ENCODE peak calls at places on chromosomes 13 and 19, in eight cellular contexts. One of them, this sample, is unnamed.

GRCh38 chr19:18478545-18479311 is 40.8 kb upstream of the ISYNA1 start:
- DNase-seq in cardiac muscle cell: no peak
- DNase-seq in OCI-LY7: peak
- DNase-seq in ovary: peak
- DNase-seq in astrocyte of the spinal cord: peak
- DNase-seq in HFFc6: peak
- DNase-seq in endothelial cell: peak
- DNase-seq in heart left ventricle: peak
- DNase-seq in this sample: no peak

GRCh38 chr13:27634231-27634630 is 12.5 kb downstream of the POLR1D start:
- DNase-seq in cardiac muscle cell: no peak
- DNase-seq in OCI-LY7: no peak
- DNase-seq in ovary: no peak
- DNase-seq in astrocyte of the spinal cord: no peak
- DNase-seq in HFFc6: no peak
- DNase-seq in endothelial cell: no peak
- DNase-seq in heart left ventricle: no peak
- DNase-seq in this sample: no peak

GRCh38 chr13:27926644-27927434 is 7.0 kb downstream of the PDX1 start:
- DNase-seq in cardiac muscle cell: no peak
- DNase-seq in OCI-LY7: no peak
- DNase-seq in ovary: no peak
- DNase-seq in astrocyte of the spinal cord: no peak
- DNase-seq in HFFc6: no peak
- DNase-seq in endothelial cell: no peak
- DNase-seq in heart left ventricle: no peak
- DNase-seq in this sample: no peak

GRCh38 chr19:53549354-53549753 is 11.4 kb downstream of the ZNF331 start:
- DNase-seq in cardiac muscle cell: no peak
- DNase-seq in OCI-LY7: no peak
- DNase-seq in ovary: no peak
- DNase-seq in astrocyte of the spinal cord: peak
- DNase-seq in HFFc6: peak
- DNase-seq in endothelial cell: no peak
- DNase-seq in heart left ventricle: no peak
- DNase-seq in this sample: no peak

GRCh38 chr13:64591981-64592380 is 2638.2 kb downstream of the PCDH9 start:
- DNase-seq in cardiac muscle cell: no peak
- DNase-seq in OCI-LY7: no peak
- DNase-seq in ovary: no peak
- DNase-seq in astrocyte of the spinal cord: peak
- DNase-seq in HFFc6: peak
- DNase-seq in endothelial cell: no peak
- DNase-seq in heart left ventricle: no peak
- DNase-seq in this sample: no peak

GRCh38 chr13:55263045-55263444 is 1877.7 kb upstream of the PRR20A start:
- DNase-seq in cardiac muscle cell: no peak
- DNase-seq in OCI-LY7: no peak
- DNase-seq in ovary: no peak
- DNase-seq in astrocyte of the spinal cord: no peak
- DNase-seq in HFFc6: no peak
- DNase-seq in endothelial cell: no peak
- DNase-seq in heart left ventricle: no peak
- DNase-seq in this sample: no peak

GRCh38 chr13:79231887-79232286 is 174.2 kb downstream of the RBM26 start:
- DNase-seq in cardiac muscle cell: no peak
- DNase-seq in OCI-LY7: no peak
- DNase-seq in ovary: no peak
- DNase-seq in astrocyte of the spinal cord: no peak
- DNase-seq in HFFc6: no peak
- DNase-seq in endothelial cell: no peak
- DNase-seq in heart left ventricle: no peak
- DNase-seq in this sample: no peak

GRCh38 chr13:71813187-71813586 is 53.8 kb downstream of the DACH1 start:
- DNase-seq in cardiac muscle cell: no peak
- DNase-seq in OCI-LY7: no peak
- DNase-seq in ovary: no peak
- DNase-seq in astrocyte of the spinal cord: no peak
- DNase-seq in HFFc6: no peak
- DNase-seq in endothelial cell: no peak
- DNase-seq in heart left ventricle: no peak
- DNase-seq in this sample: no peak

GRCh38 chr19:491146-491741 is 5.0 kb upstream of the MADCAM1 start:
- DNase-seq in cardiac muscle cell: no peak
- DNase-seq in OCI-LY7: peak
- DNase-seq in ovary: no peak
- DNase-seq in astrocyte of the spinal cord: no peak
- DNase-seq in HFFc6: no peak
- DNase-seq in endothelial cell: no peak
- DNase-seq in heart left ventricle: no peak
- DNase-seq in this sample: no peak

GRCh38 chr13:28624707-28625432 is 34.1 kb upstream of the POMP start:
- DNase-seq in cardiac muscle cell: no peak
- DNase-seq in OCI-LY7: no peak
- DNase-seq in ovary: no peak
- DNase-seq in astrocyte of the spinal cord: no peak
- DNase-seq in HFFc6: no peak
- DNase-seq in endothelial cell: no peak
- DNase-seq in heart left ventricle: no peak
- DNase-seq in this sample: no peak

GRCh38 chr13:20126460-20127262 is 34.2 kb downstream of the GJA3 start:
- DNase-seq in cardiac muscle cell: peak
- DNase-seq in OCI-LY7: no peak
- DNase-seq in ovary: no peak
- DNase-seq in astrocyte of the spinal cord: no peak
- DNase-seq in HFFc6: no peak
- DNase-seq in endothelial cell: no peak
- DNase-seq in heart left ventricle: peak
- DNase-seq in this sample: no peak

GRCh38 chr13:93425411-93425810 is 198.8 kb downstream of the GPC6 start:
- DNase-seq in cardiac muscle cell: no peak
- DNase-seq in OCI-LY7: no peak
- DNase-seq in ovary: no peak
- DNase-seq in astrocyte of the spinal cord: no peak
- DNase-seq in HFFc6: no peak
- DNase-seq in endothelial cell: no peak
- DNase-seq in heart left ventricle: no peak
- DNase-seq in this sample: no peak

GRCh38 chr19:32336259-32337111 is 8.9 kb upstream of the ZNF507 start:
- DNase-seq in cardiac muscle cell: peak
- DNase-seq in OCI-LY7: no peak
- DNase-seq in ovary: no peak
- DNase-seq in astrocyte of the spinal cord: peak
- DNase-seq in HFFc6: no peak
- DNase-seq in endothelial cell: no peak
- DNase-seq in heart left ventricle: no peak
- DNase-seq in this sample: no peak

GRCh38 chr19:29831041-29831548 is 19.3 kb downstream of the CCNE1 start:
- DNase-seq in cardiac muscle cell: no peak
- DNase-seq in OCI-LY7: no peak
- DNase-seq in ovary: no peak
- DNase-seq in astrocyte of the spinal cord: no peak
- DNase-seq in HFFc6: no peak
- DNase-seq in endothelial cell: no peak
- DNase-seq in heart left ventricle: no peak
- DNase-seq in this sample: no peak

GRCh38 chr13:26929971-26930730 is 169.6 kb upstream of the GPR12 start:
- DNase-seq in cardiac muscle cell: peak
- DNase-seq in OCI-LY7: peak
- DNase-seq in ovary: peak
- DNase-seq in astrocyte of the spinal cord: peak
- DNase-seq in HFFc6: peak
- DNase-seq in endothelial cell: peak
- DNase-seq in heart left ventricle: peak
- DNase-seq in this sample: peak

GRCh38 chr13:63367522-63368198 is 1952.0 kb upstream of the PCDH20 start:
- DNase-seq in cardiac muscle cell: no peak
- DNase-seq in OCI-LY7: no peak
- DNase-seq in ovary: no peak
- DNase-seq in astrocyte of the spinal cord: no peak
- DNase-seq in HFFc6: no peak
- DNase-seq in endothelial cell: no peak
- DNase-seq in heart left ventricle: no peak
- DNase-seq in this sample: no peak

GRCh38 chr13:37039908-37040307 is 19.6 kb downstream of the SUPT20H start:
- DNase-seq in cardiac muscle cell: no peak
- DNase-seq in OCI-LY7: no peak
- DNase-seq in ovary: no peak
- DNase-seq in astrocyte of the spinal cord: no peak
- DNase-seq in HFFc6: no peak
- DNase-seq in endothelial cell: no peak
- DNase-seq in heart left ventricle: no peak
- DNase-seq in this sample: no peak

GRCh38 chr13:45751882-45752281 is 49.8 kb downstream of the CBY2 start:
- DNase-seq in cardiac muscle cell: no peak
- DNase-seq in OCI-LY7: no peak
- DNase-seq in ovary: no peak
- DNase-seq in astrocyte of the spinal cord: no peak
- DNase-seq in HFFc6: no peak
- DNase-seq in endothelial cell: no peak
- DNase-seq in heart left ventricle: no peak
- DNase-seq in this sample: no peak

GRCh38 chr19:9427941-9428340 is 7.4 kb downstream of the ZNF266 start:
- DNase-seq in cardiac muscle cell: no peak
- DNase-seq in OCI-LY7: no peak
- DNase-seq in ovary: no peak
- DNase-seq in astrocyte of the spinal cord: no peak
- DNase-seq in HFFc6: no peak
- DNase-seq in endothelial cell: no peak
- DNase-seq in heart left ventricle: no peak
- DNase-seq in this sample: no peak

GRCh38 chr13:23701646-23702045 is 131.4 kb downstream of the TNFRSF19 start:
- DNase-seq in cardiac muscle cell: no peak
- DNase-seq in OCI-LY7: no peak
- DNase-seq in ovary: peak
- DNase-seq in astrocyte of the spinal cord: peak
- DNase-seq in HFFc6: no peak
- DNase-seq in endothelial cell: no peak
- DNase-seq in heart left ventricle: peak
- DNase-seq in this sample: no peak

DNA sequence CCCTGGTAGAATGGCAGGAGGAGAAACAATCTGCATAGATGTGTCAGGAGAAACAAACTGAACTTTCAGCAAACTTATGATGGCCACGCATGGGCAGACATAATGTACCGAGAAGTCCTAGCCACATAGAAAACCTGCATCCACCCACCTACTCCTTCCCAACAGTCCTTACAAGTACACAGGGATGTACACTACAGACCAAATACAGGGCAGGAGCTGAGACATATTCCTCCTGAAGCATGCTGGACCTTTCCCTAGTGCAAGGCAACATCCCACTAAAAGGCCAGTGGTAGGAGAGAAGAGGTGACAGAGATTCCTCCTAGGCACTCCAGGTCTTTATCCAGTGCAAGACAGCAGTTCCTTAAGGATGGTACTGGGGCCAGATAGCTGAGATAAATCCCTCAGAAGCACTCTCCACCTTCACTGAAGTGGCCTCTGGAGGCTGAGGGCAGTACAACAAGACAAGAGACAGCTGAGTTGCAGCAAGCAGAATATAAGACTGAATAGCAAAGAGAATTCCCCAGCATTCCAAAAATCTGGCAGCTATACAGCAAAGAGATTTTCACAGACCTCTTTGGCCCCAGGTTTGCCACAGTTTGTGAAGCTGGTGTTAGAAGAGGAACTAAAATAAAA is 18.3 kb downstream of the VWA8 start:
- DNase-seq in cardiac muscle cell: peak
- DNase-seq in OCI-LY7: peak
- DNase-seq in ovary: no peak
- DNase-seq in astrocyte of the spinal cord: peak
- DNase-seq in HFFc6: peak
- DNase-seq in endothelial cell: peak
- DNase-seq in heart left ventricle: no peak
- DNase-seq in this sample: no peak
- TF ChIP-seq CTCF in cardiac muscle cell: peak
- TF ChIP-seq CTCF in OCI-LY7: peak
- TF ChIP-seq CTCF in ovary: no peak
- TF ChIP-seq CTCF in astrocyte of the spinal cord: peak
- TF ChIP-seq CTCF in HFFc6: peak
- TF ChIP-seq CTCF in endothelial cell: no peak
- TF ChIP-seq CTCF in heart left ventricle: no peak
- TF ChIP-seq CTCF in this sample: no peak

DNA sequence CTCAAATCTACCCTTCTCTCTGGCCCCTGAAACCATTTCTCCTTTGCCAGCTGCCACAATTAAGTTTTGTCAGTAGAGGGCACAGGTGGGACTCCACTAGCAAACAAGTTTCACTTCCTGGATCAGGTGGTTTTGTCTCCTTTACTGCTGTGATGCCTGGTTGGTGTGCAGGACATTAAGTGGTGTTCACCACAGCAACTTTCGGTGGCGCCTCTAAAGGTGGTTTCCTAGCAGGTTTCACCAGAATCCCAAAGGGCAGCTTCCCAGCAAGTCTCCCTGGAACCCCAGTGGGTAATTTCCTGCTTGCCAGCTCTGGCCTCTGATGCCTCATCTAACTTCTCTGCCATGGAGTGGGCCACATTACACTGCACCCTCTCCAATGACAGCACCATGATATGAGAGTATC is 16.6 kb downstream of the MED4 start:
- DNase-seq in cardiac muscle cell: no peak
- DNase-seq in OCI-LY7: peak
- DNase-seq in ovary: no peak
- DNase-seq in astrocyte of the spinal cord: no peak
- DNase-seq in HFFc6: no peak
- DNase-seq in endothelial cell: no peak
- DNase-seq in heart left ventricle: no peak
- DNase-seq in this sample: no peak
- TF ChIP-seq CTCF in cardiac muscle cell: peak
- TF ChIP-seq CTCF in OCI-LY7: peak
- TF ChIP-seq CTCF in ovary: no peak
- TF ChIP-seq CTCF in astrocyte of the spinal cord: peak
- TF ChIP-seq CTCF in HFFc6: no peak
- TF ChIP-seq CTCF in endothelial cell: no peak
- TF ChIP-seq CTCF in heart left ventricle: peak
- TF ChIP-seq CTCF in this sample: no peak

GRCh38 chr13:83943530-83944279 is 61.4 kb upstream of the SLITRK1 start:
- DNase-seq in cardiac muscle cell: peak
- DNase-seq in OCI-LY7: no peak
- DNase-seq in ovary: no peak
- DNase-seq in astrocyte of the spinal cord: no peak
- DNase-seq in HFFc6: peak
- DNase-seq in endothelial cell: no peak
- DNase-seq in heart left ventricle: no peak
- DNase-seq in this sample: no peak
- TF ChIP-seq CTCF in cardiac muscle cell: no peak
- TF ChIP-seq CTCF in OCI-LY7: no peak
- TF ChIP-seq CTCF in ovary: no peak
- TF ChIP-seq CTCF in astrocyte of the spinal cord: no peak
- TF ChIP-seq CTCF in HFFc6: peak
- TF ChIP-seq CTCF in endothelial cell: no peak
- TF ChIP-seq CTCF in heart left ventricle: no peak
- TF ChIP-seq CTCF in this sample: no peak

DNA sequence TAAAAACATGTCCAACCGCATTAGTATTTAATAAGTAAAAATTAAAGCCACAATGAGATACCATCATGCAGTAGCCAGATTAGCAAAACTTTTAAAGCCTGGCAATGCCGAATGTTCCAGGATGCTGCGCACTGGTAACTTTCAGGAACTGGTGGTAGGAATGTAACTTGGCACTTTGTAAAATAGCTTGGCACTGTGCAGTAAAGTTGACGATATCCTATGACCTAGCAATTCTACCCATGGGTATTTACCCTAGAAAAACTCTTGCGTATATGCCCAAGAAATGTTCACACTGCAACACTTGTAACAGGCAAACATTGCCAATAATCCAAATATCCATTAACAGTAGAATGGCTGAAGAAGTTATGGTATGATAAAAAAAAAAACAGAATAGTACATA is 97.7 kb downstream of the SPACA7 start:
- DNase-seq in cardiac muscle cell: no peak
- DNase-seq in OCI-LY7: no peak
- DNase-seq in ovary: no peak
- DNase-seq in astrocyte of the spinal cord: no peak
- DNase-seq in HFFc6: no peak
- DNase-seq in endothelial cell: no peak
- DNase-seq in heart left ventricle: no peak
- DNase-seq in this sample: no peak
- TF ChIP-seq CTCF in cardiac muscle cell: no peak
- TF ChIP-seq CTCF in OCI-LY7: no peak
- TF ChIP-seq CTCF in ovary: no peak
- TF ChIP-seq CTCF in astrocyte of the spinal cord: no peak
- TF ChIP-seq CTCF in HFFc6: peak
- TF ChIP-seq CTCF in endothelial cell: no peak
- TF ChIP-seq CTCF in heart left ventricle: no peak
- TF ChIP-seq CTCF in this sample: no peak